ENCODE peak calls at places on chromosomes 2 and 18, in four cellular contexts. E is spleen, G is endothelial cell of umbilical vein, Q is H1. V is an unnamed sample.

GRCh38 chr2:36635194-36635593 is 37.2 kb upstream of the FEZ2 start:
- DNase-seq in E (no peak), G (peak), Q (no peak), V (no peak)

GRCh38 chr2:218422403-218423086 is 3.6 kb downstream of the VIL1 start:
- DNase-seq in E (no peak), G (no peak), Q (no peak), V (no peak)

GRCh38 chr18:72652990-72653593 is 109.0 kb upstream of the CBLN2 start:
- DNase-seq in E (no peak), G (peak), Q (peak), V (peak)

GRCh38 chr2:8581048-8581561 is 100.8 kb upstream of the ID2 start:
- DNase-seq in E (peak), G (no peak), Q (no peak), V (peak)

GRCh38 chr2:234490239-234491074 is 6.4 kb downstream of the ARL4C start:
- DNase-seq in E (no peak), G (no peak), Q (no peak), V (no peak)

GRCh38 chr2:68594674-68595492 is 48.5 kb upstream of the PROKR1 start:
- DNase-seq in E (peak), G (peak), Q (peak), V (peak)

GRCh38 chr2:7633556-7634153 is 716.4 kb downstream of the RNF144A start:
- DNase-seq in E (no peak), G (no peak), Q (no peak), V (no peak)

GRCh38 chr18:369224-370010 is 101.6 kb upstream of the THOC1 start:
- DNase-seq in E (no peak), G (no peak), Q (no peak), V (no peak)

GRCh38 chr2:205052781-205053180 is 507.5 kb downstream of the PARD3B start:
- DNase-seq in E (no peak), G (no peak), Q (no peak), V (no peak)

GRCh38 chr18:79645291-79645983 is 34.2 kb upstream of the CTDP1 start:
- DNase-seq in E (no peak), G (no peak), Q (no peak), V (no peak)

GRCh38 chr2:198587201-198587600 is 782.8 kb downstream of the PLCL1 start:
- DNase-seq in E (no peak), G (no peak), Q (no peak), V (no peak)

GRCh38 chr2:53356291-53356905 is 411.2 kb upstream of the CHAC2 start:
- DNase-seq in E (peak), G (no peak), Q (no peak), V (no peak)

GRCh38 chr2:48504647-48505327 is 25.2 kb upstream of the STON1 start:
- DNase-seq in E (no peak), G (peak), Q (no peak), V (no peak)

GRCh38 chr2:173407176-173407575 is 52.5 kb downstream of the CDCA7 start:
- DNase-seq in E (no peak), G (no peak), Q (no peak), V (no peak)

GRCh38 chr2:222576390-222577081 is 79.4 kb downstream of the FARSB start:
- DNase-seq in E (no peak), G (peak), Q (no peak), V (no peak)

GRCh38 chr2:28252308-28252707 is 140.3 kb upstream of the FOSL2 start:
- DNase-seq in E (no peak), G (no peak), Q (no peak), V (no peak)

GRCh38 chr2:237863659-237864029 is 4.2 kb downstream of the RAMP1 start:
- DNase-seq in E (peak), G (no peak), Q (no peak), V (no peak)

GRCh38 chr2:178084273-178084672 is 11.7 kb upstream of the PDE11A start:
- DNase-seq in E (no peak), G (no peak), Q (no peak), V (no peak)

GRCh38 chr2:164922119-164922518 is 33.2 kb downstream of the SLC38A11 start:
- DNase-seq in E (no peak), G (no peak), Q (no peak), V (no peak)

GRCh38 chr2:144479659-144480058 is 40.3 kb downstream of the ZEB2 start:
- DNase-seq in E (no peak), G (no peak), Q (no peak), V (no peak)

GRCh38 chr2:46850742-46851141 is 64.9 kb downstream of the MCFD2 start:
- DNase-seq in E (no peak), G (peak), Q (no peak), V (peak)

GRCh38 chr18:56307771-56308170 is 330.6 kb downstream of the TXNL1 start:
- DNase-seq in E (no peak), G (no peak), Q (no peak), V (no peak)

GRCh38 chr2:2192385-2192957 is 138.6 kb downstream of the MYT1L start:
- DNase-seq in E (no peak), G (no peak), Q (no peak), V (no peak)

GRCh38 chr2:84904717-84905174 is 710 bp upstream of the TMSB10 start:
- DNase-seq in E (peak), G (peak), Q (peak), V (peak)

GRCh38 chr2:117763806-117764205 is 50.7 kb upstream of the DDX18 start:
- DNase-seq in E (no peak), G (no peak), Q (no peak), V (no peak)

GRCh38 chr2:232042911-232043564 is 81.5 kb downstream of the DIS3L2 start:
- DNase-seq in E (no peak), G (no peak), Q (no peak), V (no peak)

GRCh38 chr2:10028988-10029874 is 14.1 kb upstream of the KLF11 start:
- DNase-seq in E (peak), G (peak), Q (no peak), V (peak)

GRCh38 chr18:58468191-58468590 is 160.7 kb downstream of the ALPK2 start:
- DNase-seq in E (no peak), G (no peak), Q (no peak), V (no peak)

GRCh38 chr2:120803764-120804335 is 68.2 kb downstream of the GLI2 start:
- DNase-seq in E (no peak), G (no peak), Q (no peak), V (no peak)

GRCh38 chr2:116953-117352 is 70.6 kb upstream of the FAM110C start:
- DNase-seq in E (no peak), G (no peak), Q (no peak), V (no peak)

GRCh38 chr18:21163647-21164625 is 52.3 kb upstream of the ROCK1 start:
- DNase-seq in E (no peak), G (no peak), Q (no peak), V (no peak)

GRCh38 chr18:10072659-10073309 is 159.0 kb downstream of the VAPA start:
- DNase-seq in E (no peak), G (no peak), Q (no peak), V (no peak)

GRCh38 chr18:24436939-24437338 is 10.5 kb downstream of the IMPACT start:
- DNase-seq in E (no peak), G (no peak), Q (no peak), V (no peak)

GRCh38 chr18:56112013-56112749 is 524.2 kb upstream of the TCF4 start:
- DNase-seq in E (no peak), G (peak), Q (no peak), V (no peak)

DNA sequence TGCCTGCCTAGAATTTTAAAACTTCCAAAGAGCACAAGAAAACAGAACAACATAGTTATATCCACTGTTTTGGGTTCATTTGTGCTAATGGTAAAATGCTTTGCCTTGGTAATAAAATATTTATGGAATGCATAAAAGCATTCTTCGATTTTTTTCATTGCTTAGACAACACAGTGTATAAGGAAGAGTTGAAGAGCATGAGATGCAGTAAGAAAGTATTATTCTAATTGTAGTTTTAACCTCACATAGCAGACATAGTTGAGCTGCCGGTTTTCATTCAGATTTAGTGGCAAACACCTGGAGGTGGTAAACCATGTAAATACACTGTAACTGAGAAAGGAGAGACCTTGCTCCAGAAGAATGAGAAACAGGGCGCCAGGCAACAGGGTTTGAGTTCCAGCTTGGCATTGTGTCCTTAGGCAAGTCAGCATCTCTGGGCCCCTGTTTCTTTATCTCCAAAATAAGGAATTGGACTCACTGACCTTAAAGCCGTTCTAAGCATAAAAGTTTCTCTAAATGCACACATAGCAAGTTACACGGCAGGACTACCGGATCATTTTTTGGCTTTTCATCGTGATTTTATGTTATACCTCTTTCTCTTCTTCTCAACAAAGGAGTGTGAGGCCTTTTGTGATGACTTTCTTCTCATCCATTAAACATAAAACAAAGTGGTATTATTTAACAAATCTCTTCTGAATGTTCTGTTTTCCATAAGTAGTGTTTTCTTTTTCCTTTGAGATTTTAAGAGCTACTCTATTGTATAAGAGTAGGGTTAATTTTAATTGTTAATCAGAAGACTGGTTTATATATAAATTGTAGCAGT is 7.9 kb downstream of the UGP2 start:
- DNase-seq in E (no peak), G (no peak), Q (no peak), V (no peak)
- H3K4me3 ChIP-seq in E (no peak), G (no peak), Q (no peak), V (no peak)

GRCh38 chr18:30652377-30652776 is 390.2 kb downstream of the DSC3 start:
- DNase-seq in E (no peak), G (no peak), Q (no peak), V (no peak)
- TF ChIP-seq POLR2AphosphoS5 in E (no peak), G (no peak), Q (no peak), V (no peak)

GRCh38 chr18:59628995-59629394 is 68.2 kb downstream of the CCBE1 start:
- DNase-seq in E (no peak), G (no peak), Q (no peak), V (no peak)

GRCh38 chr18:59627414-59627813 is 69.8 kb downstream of the CCBE1 start:
- DNase-seq in E (no peak), G (no peak), Q (no peak), V (no peak)

GRCh38 chr18:59634096-59634495 is 63.1 kb downstream of the CCBE1 start:
- DNase-seq in E (no peak), G (no peak), Q (no peak), V (no peak)

GRCh38 chr18:59629894-59630293 is 67.3 kb downstream of the CCBE1 start:
- DNase-seq in E (no peak), G (no peak), Q (peak), V (no peak)

DNA sequence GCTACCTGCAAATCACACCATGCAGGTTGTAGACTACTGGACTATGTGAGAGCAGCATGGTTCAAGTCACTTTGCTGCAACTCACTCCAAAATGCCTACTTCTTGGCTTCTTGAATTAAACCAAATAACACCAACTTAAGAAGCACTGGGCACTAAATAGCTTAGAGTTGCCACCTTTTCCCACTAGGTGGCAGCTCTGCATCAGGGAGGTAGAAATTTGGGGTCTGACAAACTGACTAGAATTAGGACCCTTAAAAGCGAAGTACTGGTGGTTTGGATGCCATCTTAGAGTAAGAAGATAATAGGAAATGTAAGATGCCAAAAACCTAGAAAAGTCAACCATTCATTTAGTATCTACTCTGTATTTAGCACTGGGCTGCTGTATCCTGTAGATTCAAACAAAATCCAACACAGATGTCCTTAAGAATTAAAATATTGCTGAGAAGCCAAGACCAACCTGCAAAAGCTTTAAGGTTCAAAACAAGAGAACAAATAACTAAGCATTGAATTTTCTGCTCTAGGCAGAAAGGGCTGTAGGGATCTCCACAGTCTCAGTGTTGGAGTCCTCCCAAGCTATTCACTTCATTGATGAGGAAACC is 65.5 kb downstream of the CCBE1 start:
- DNase-seq in E (no peak), G (peak), Q (peak), V (no peak)
- H3K4me3 ChIP-seq in E (no peak), G (no peak), Q (no peak), V (no peak)

DNA sequence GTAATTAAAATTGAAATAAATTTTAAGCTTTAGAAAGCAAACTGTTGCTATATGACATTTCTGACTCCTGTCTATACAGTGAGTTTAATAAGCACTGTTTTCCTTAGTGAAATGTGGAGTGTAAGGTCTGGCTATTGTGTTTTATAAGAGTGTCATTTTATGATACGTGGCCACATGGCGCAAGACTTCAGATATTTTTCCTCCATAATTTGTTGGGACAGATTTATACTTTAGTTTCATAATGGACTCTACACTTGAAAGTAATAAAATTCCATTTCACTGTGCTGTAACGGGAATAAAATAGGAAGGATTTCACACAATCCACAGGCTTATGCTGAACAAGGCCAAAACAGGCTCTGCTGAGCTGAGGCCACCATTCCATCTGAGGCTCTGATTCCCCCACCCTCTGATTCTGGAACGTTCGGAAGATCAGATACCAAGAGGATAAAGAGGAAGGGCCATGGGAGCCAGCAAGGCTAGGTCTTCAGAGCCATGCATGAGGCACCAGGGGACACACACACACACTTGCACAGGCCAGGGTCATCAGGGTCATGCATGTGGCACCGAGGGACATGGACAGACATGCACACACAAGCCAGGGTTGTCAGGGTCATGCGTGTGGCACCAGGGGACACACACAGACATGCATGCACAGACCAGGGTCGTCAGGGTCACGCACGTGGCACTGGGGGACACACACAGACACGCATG is 35.6 kb downstream of the HDAC4 start:
- DNase-seq in E (no peak), G (no peak), Q (no peak), V (no peak)
- TF ChIP-seq POLR2AphosphoS5 in E (no peak), G (no peak), Q (no peak), V (peak)

GRCh38 chr18:74243127-74243526 is 48.6 kb downstream of the CYB5A start:
- DNase-seq in E (no peak), G (no peak), Q (no peak), V (no peak)
- H3K4me3 ChIP-seq in E (no peak), G (no peak), Q (no peak), V (no peak)

GRCh38 chr2:11753452-11753885 is 7.0 kb downstream of the LPIN1 start:
- DNase-seq in E (peak), G (peak), Q (no peak), V (peak)
- TF ChIP-seq POLR2AphosphoS5 in E (no peak), G (no peak), Q (no peak), V (peak)

GRCh38 chr2:162146906-162147305 is 5.1 kb downstream of the GCG start:
- DNase-seq in E (no peak), G (no peak), Q (no peak), V (no peak)
- H3K4me3 ChIP-seq in E (no peak), G (no peak), Q (no peak), V (no peak)

DNA sequence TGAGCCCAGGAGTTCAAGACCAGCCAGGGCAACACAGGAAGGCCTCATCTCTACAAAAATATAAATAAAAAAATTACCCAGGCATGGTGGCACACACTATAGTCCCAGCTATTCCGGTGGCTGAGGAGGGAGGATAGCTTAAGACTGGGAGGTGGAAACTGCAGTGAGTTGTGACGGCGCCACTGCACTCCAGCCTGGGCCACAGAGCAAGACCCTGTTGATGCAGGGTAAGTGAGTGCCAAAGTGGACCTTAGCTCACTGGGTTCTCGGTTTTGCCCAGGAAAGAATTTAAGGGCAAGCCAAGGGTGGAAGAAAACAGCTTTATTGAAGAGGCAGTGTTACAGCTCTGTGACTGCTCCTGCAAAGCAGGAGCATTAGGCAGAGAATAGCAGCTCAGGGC is 6.9 kb upstream of the ERICH2 start:
- DNase-seq in E (no peak), G (no peak), Q (no peak), V (no peak)
- TF ChIP-seq POLR2AphosphoS5 in E (no peak), G (no peak), Q (no peak), V (no peak)

V was measured in transverse colon.